ENCODE peak calls at places on chromosomes 6 and 20, in eight cellular contexts. K, D, E, O, U, H, T and Y are unnamed samples.

GRCh38 chr6:161607696-161608297 is 333.9 kb upstream of the AGPAT4 start:
- DNase-seq in K (no peak), D (no peak), E (no peak), O (no peak), U (no peak), H (no peak), T (no peak), Y (no peak)

GRCh38 chr6:124960757-124961467 is 1.3 kb upstream of the RNF217 start:
- DNase-seq in K (no peak), D (no peak), E (no peak), O (no peak), U (no peak), H (peak), T (no peak), Y (no peak)

GRCh38 chr6:8243462-8243861 is 141.1 kb upstream of the EEF1E1 start:
- DNase-seq in K (no peak), D (no peak), E (no peak), O (peak), U (no peak), H (no peak), T (no peak), Y (no peak)

GRCh38 chr20:19849341-19850189 is 91.5 kb downstream of the RIN2 start:
- DNase-seq in K (no peak), D (no peak), E (no peak), O (no peak), U (no peak), H (peak), T (no peak), Y (no peak)

GRCh38 chr20:34302312-34302722 is 838 bp downstream of the AHCY start:
- DNase-seq in K (no peak), D (no peak), E (no peak), O (peak), U (no peak), H (no peak), T (no peak), Y (no peak)

GRCh38 chr6:52990342-52990741 is 4.7 kb downstream of the GSTA4 start:
- DNase-seq in K (no peak), D (no peak), E (no peak), O (no peak), U (no peak), H (no peak), T (no peak), Y (no peak)

GRCh38 chr20:63260521-63260920 is 6.3 kb upstream of the NKAIN4 start:
- DNase-seq in K (no peak), D (no peak), E (no peak), O (no peak), U (no peak), H (no peak), T (no peak), Y (no peak)

GRCh38 chr6:41277644-41278043 is 8.8 kb downstream of the TREM1 start:
- DNase-seq in K (no peak), D (no peak), E (no peak), O (no peak), U (no peak), H (no peak), T (no peak), Y (no peak)

GRCh38 chr6:15642276-15642675 is 20.6 kb downstream of the DTNBP1 start:
- DNase-seq in K (no peak), D (peak), E (no peak), O (no peak), U (no peak), H (no peak), T (no peak), Y (no peak)

GRCh38 chr6:83891586-83891985 is 32.1 kb downstream of the CYB5R4 start:
- DNase-seq in K (no peak), D (no peak), E (no peak), O (no peak), U (no peak), H (no peak), T (no peak), Y (no peak)

GRCh38 chr6:67121115-67121514 is 1414.1 kb upstream of the EYS start:
- DNase-seq in K (no peak), D (no peak), E (no peak), O (no peak), U (no peak), H (no peak), T (no peak), Y (no peak)

GRCh38 chr20:48166082-48166835 is 381.0 kb upstream of the SULF2 start:
- DNase-seq in K (no peak), D (no peak), E (no peak), O (no peak), U (no peak), H (no peak), T (no peak), Y (no peak)

GRCh38 chr6:35370799-35371493 is 28.6 kb downstream of the PPARD start:
- DNase-seq in K (peak), D (no peak), E (no peak), O (peak), U (no peak), H (no peak), T (no peak), Y (no peak)

GRCh38 chr20:22763257-22763906 is 179.0 kb upstream of the FOXA2 start:
- DNase-seq in K (no peak), D (no peak), E (no peak), O (peak), U (no peak), H (peak), T (no peak), Y (no peak)

GRCh38 chr20:1761116-1761515 is 103.5 kb upstream of the SIRPG start:
- DNase-seq in K (no peak), D (no peak), E (no peak), O (peak), U (no peak), H (peak), T (no peak), Y (no peak)

GRCh38 chr6:11593096-11593495 is 55.5 kb downstream of the TMEM170B start:
- DNase-seq in K (no peak), D (no peak), E (no peak), O (no peak), U (peak), H (no peak), T (no peak), Y (no peak)

GRCh38 chr6:1535295-1535694 is 74.4 kb upstream of the FOXC1 start:
- DNase-seq in K (no peak), D (no peak), E (no peak), O (peak), U (no peak), H (no peak), T (no peak), Y (no peak)

GRCh38 chr20:38165089-38165965 is at the start of gene TGM2:
- DNase-seq in K (peak), D (peak), E (peak), O (peak), U (peak), H (peak), T (peak), Y (peak)

GRCh38 chr20:48904566-48905321 is 16.8 kb upstream of the ARFGEF2 start:
- DNase-seq in K (peak), D (peak), E (peak), O (peak), U (no peak), H (peak), T (no peak), Y (peak)

GRCh38 chr6:147207351-147207750 is 3.1 kb downstream of the STXBP5 start:
- DNase-seq in K (no peak), D (no peak), E (no peak), O (no peak), U (no peak), H (no peak), T (no peak), Y (no peak)

GRCh38 chr6:36431197-36431596 is 11.5 kb downstream of the PXT1 start:
- DNase-seq in K (no peak), D (no peak), E (no peak), O (no peak), U (no peak), H (no peak), T (no peak), Y (no peak)

GRCh38 chr6:36426622-36427021 is 16.0 kb downstream of the PXT1 start:
- DNase-seq in K (no peak), D (no peak), E (no peak), O (no peak), U (no peak), H (no peak), T (no peak), Y (no peak)

GRCh38 chr6:36427781-36428345 is 14.8 kb downstream of the PXT1 start:
- DNase-seq in K (no peak), D (no peak), E (no peak), O (peak), U (no peak), H (no peak), T (no peak), Y (no peak)

GRCh38 chr6:36430351-36430750 is 12.3 kb downstream of the PXT1 start:
- DNase-seq in K (no peak), D (no peak), E (no peak), O (peak), U (no peak), H (no peak), T (no peak), Y (no peak)

GRCh38 chr6:36428911-36429310 is 13.7 kb downstream of the PXT1 start:
- DNase-seq in K (no peak), D (no peak), E (no peak), O (no peak), U (no peak), H (no peak), T (no peak), Y (no peak)
- TF ChIP-seq CTCF in K (peak), D (peak), E (no peak), O (peak), U (no peak), H (peak), T (no peak), Y (no peak)

GRCh38 chr20:43837856-43838702 is 76.6 kb upstream of the TOX2 start:
- DNase-seq in K (no peak), D (no peak), E (no peak), O (no peak), U (peak), H (no peak), T (no peak), Y (no peak)

GRCh38 chr20:43842126-43843020 is 72.3 kb upstream of the TOX2 start:
- DNase-seq in K (no peak), D (no peak), E (no peak), O (no peak), U (peak), H (no peak), T (no peak), Y (no peak)

GRCh38 chr20:43838703-43839060 is 76.0 kb upstream of the TOX2 start:
- DNase-seq in K (no peak), D (no peak), E (no peak), O (no peak), U (peak), H (no peak), T (no peak), Y (no peak)

GRCh38 chr20:43839793-43840199 is 74.9 kb upstream of the TOX2 start:
- DNase-seq in K (peak), D (no peak), E (no peak), O (no peak), U (peak), H (no peak), T (no peak), Y (no peak)

GRCh38 chr20:43840382-43841070 is 74.1 kb upstream of the TOX2 start:
- DNase-seq in K (peak), D (peak), E (no peak), O (no peak), U (peak), H (no peak), T (no peak), Y (peak)
- TF ChIP-seq CTCF in K (peak), D (no peak), E (peak), O (peak), U (no peak), H (peak), T (no peak), Y (no peak)

GRCh38 chr6:118509009-118509617 is 39.0 kb upstream of the PLN start:
- DNase-seq in K (no peak), D (no peak), E (no peak), O (peak), U (no peak), H (peak), T (no peak), Y (peak)
- TF ChIP-seq CTCF in K (peak), D (no peak), E (peak), O (peak), U (peak), H (peak), T (peak), Y (no peak)

GRCh38 chr6:137588472-137588871 is 94.3 kb upstream of the OLIG3 start:
- DNase-seq in K (no peak), D (peak), E (no peak), O (no peak), U (no peak), H (no peak), T (no peak), Y (no peak)

GRCh38 chr6:137590684-137591083 is 96.5 kb upstream of the OLIG3 start:
- DNase-seq in K (no peak), D (no peak), E (no peak), O (no peak), U (no peak), H (no peak), T (no peak), Y (no peak)

GRCh38 chr6:137589067-137589848 is 95.1 kb upstream of the OLIG3 start:
- DNase-seq in K (peak), D (peak), E (no peak), O (peak), U (no peak), H (peak), T (no peak), Y (no peak)
- TF ChIP-seq CTCF in K (peak), D (peak), E (peak), O (peak), U (no peak), H (peak), T (no peak), Y (peak)

GRCh38 chr20:6034134-6034969 is 19.5 kb downstream of the LRRN4 start:
- DNase-seq in K (no peak), D (no peak), E (no peak), O (peak), U (no peak), H (peak), T (no peak), Y (no peak)

GRCh38 chr20:6026051-6026450 is 27.8 kb downstream of the LRRN4 start:
- DNase-seq in K (no peak), D (no peak), E (no peak), O (peak), U (no peak), H (no peak), T (no peak), Y (no peak)

GRCh38 chr20:6028795-6029194 is 25.1 kb downstream of the LRRN4 start:
- DNase-seq in K (no peak), D (no peak), E (no peak), O (no peak), U (no peak), H (no peak), T (no peak), Y (no peak)

GRCh38 chr20:6030453-6031080 is 23.3 kb downstream of the LRRN4 start:
- DNase-seq in K (no peak), D (no peak), E (no peak), O (no peak), U (no peak), H (no peak), T (no peak), Y (no peak)

GRCh38 chr20:6029538-6029937 is 24.3 kb downstream of the LRRN4 start:
- DNase-seq in K (no peak), D (no peak), E (no peak), O (no peak), U (no peak), H (no peak), T (no peak), Y (no peak)
- TF ChIP-seq CTCF in K (no peak), D (no peak), E (no peak), O (no peak), U (no peak), H (no peak), T (no peak), Y (no peak)

GRCh38 chr6:163814494-163815364 is 400.2 kb downstream of the QKI start:
- DNase-seq in K (no peak), D (no peak), E (no peak), O (peak), U (no peak), H (no peak), T (no peak), Y (no peak)
- TF ChIP-seq CTCF in K (no peak), D (no peak), E (no peak), O (peak), U (no peak), H (no peak), T (no peak), Y (no peak)